ENCODE peak calls at places on chromosomes 11 and 22, in eight cellular contexts. One of them, this sample, is unnamed.

GRCh38 chr11:67581469-67581868 is 2.1 kb upstream of the GSTP1 start:
- DNase-seq in activated CD4-positive, CD25-positive, alpha-beta regulatory T cell: no peak
- DNase-seq in sciatic nerve: no peak
- DNase-seq in HS-5: no peak
- DNase-seq in CD4-positive, alpha-beta T cell: no peak
- DNase-seq in HEK293T: no peak
- DNase-seq in T-helper 9 cell: no peak
- DNase-seq in central memory CD8-positive, alpha-beta T cell: no peak
- DNase-seq in this sample: no peak

GRCh38 chr11:76911415-76911808 is 50.7 kb downstream of the ACER3 start:
- DNase-seq in activated CD4-positive, CD25-positive, alpha-beta regulatory T cell: no peak
- DNase-seq in HS-5: no peak
- DNase-seq in CD4-positive, alpha-beta T cell: no peak
- DNase-seq in HEK293T: no peak
- DNase-seq in central memory CD8-positive, alpha-beta T cell: no peak
- DNase-seq in sciatic nerve: no peak
- DNase-seq in T-helper 9 cell: no peak
- DNase-seq in this sample: no peak

GRCh38 chr11:8222820-8223512 is 40.7 kb downstream of the LMO1 start:
- DNase-seq in CD4-positive, alpha-beta T cell: no peak
- DNase-seq in T-helper 9 cell: no peak
- DNase-seq in activated CD4-positive, CD25-positive, alpha-beta regulatory T cell: no peak
- DNase-seq in HEK293T: no peak
- DNase-seq in HS-5: no peak
- DNase-seq in central memory CD8-positive, alpha-beta T cell: no peak
- DNase-seq in sciatic nerve: no peak
- DNase-seq in this sample: no peak

GRCh38 chr22:26066534-26066933 is 102.7 kb upstream of the SEZ6L start:
- DNase-seq in sciatic nerve: no peak
- DNase-seq in HS-5: no peak
- DNase-seq in CD4-positive, alpha-beta T cell: no peak
- DNase-seq in T-helper 9 cell: no peak
- DNase-seq in central memory CD8-positive, alpha-beta T cell: no peak
- DNase-seq in activated CD4-positive, CD25-positive, alpha-beta regulatory T cell: no peak
- DNase-seq in HEK293T: no peak
- DNase-seq in this sample: no peak

GRCh38 chr11:12540075-12540685 is 134.0 kb upstream of the TEAD1 start:
- DNase-seq in HS-5: no peak
- DNase-seq in activated CD4-positive, CD25-positive, alpha-beta regulatory T cell: no peak
- DNase-seq in CD4-positive, alpha-beta T cell: no peak
- DNase-seq in T-helper 9 cell: no peak
- DNase-seq in HEK293T: no peak
- DNase-seq in sciatic nerve: no peak
- DNase-seq in central memory CD8-positive, alpha-beta T cell: no peak
- DNase-seq in this sample: no peak

GRCh38 chr11:130220311-130221030 is 60.9 kb downstream of the ST14 start:
- DNase-seq in central memory CD8-positive, alpha-beta T cell: no peak
- DNase-seq in HEK293T: no peak
- DNase-seq in CD4-positive, alpha-beta T cell: no peak
- DNase-seq in sciatic nerve: no peak
- DNase-seq in HS-5: no peak
- DNase-seq in activated CD4-positive, CD25-positive, alpha-beta regulatory T cell: no peak
- DNase-seq in T-helper 9 cell: no peak
- DNase-seq in this sample: no peak

GRCh38 chr22:43723816-43724215 is 88.3 kb downstream of the EFCAB6 start:
- DNase-seq in sciatic nerve: no peak
- DNase-seq in HS-5: peak; percentile 13
- DNase-seq in activated CD4-positive, CD25-positive, alpha-beta regulatory T cell: no peak
- DNase-seq in T-helper 9 cell: no peak
- DNase-seq in HEK293T: no peak
- DNase-seq in central memory CD8-positive, alpha-beta T cell: no peak
- DNase-seq in CD4-positive, alpha-beta T cell: no peak
- DNase-seq in this sample: no peak

GRCh38 chr22:43854786-43855271 is 7.5 kb downstream of the SULT4A1 start:
- DNase-seq in activated CD4-positive, CD25-positive, alpha-beta regulatory T cell: no peak
- DNase-seq in central memory CD8-positive, alpha-beta T cell: no peak
- DNase-seq in HS-5: no peak
- DNase-seq in T-helper 9 cell: no peak
- DNase-seq in HEK293T: no peak
- DNase-seq in CD4-positive, alpha-beta T cell: no peak
- DNase-seq in sciatic nerve: peak; percentile 31
- DNase-seq in this sample: no peak

GRCh38 chr11:103656382-103656781 is 380.1 kb upstream of the DDI1 start:
- DNase-seq in activated CD4-positive, CD25-positive, alpha-beta regulatory T cell: no peak
- DNase-seq in CD4-positive, alpha-beta T cell: no peak
- DNase-seq in T-helper 9 cell: no peak
- DNase-seq in HS-5: no peak
- DNase-seq in HEK293T: no peak
- DNase-seq in sciatic nerve: no peak
- DNase-seq in central memory CD8-positive, alpha-beta T cell: no peak
- DNase-seq in this sample: no peak

GRCh38 chr11:14423633-14424032 is 64.7 kb upstream of the RRAS2 start:
- DNase-seq in T-helper 9 cell: no peak
- DNase-seq in HS-5: no peak
- DNase-seq in HEK293T: no peak
- DNase-seq in sciatic nerve: no peak
- DNase-seq in CD4-positive, alpha-beta T cell: no peak
- DNase-seq in activated CD4-positive, CD25-positive, alpha-beta regulatory T cell: no peak
- DNase-seq in central memory CD8-positive, alpha-beta T cell: no peak
- DNase-seq in this sample: no peak

GRCh38 chr22:42188808-42189447 is 58.3 kb upstream of the CYP2D6 start:
- DNase-seq in T-helper 9 cell: no peak
- DNase-seq in activated CD4-positive, CD25-positive, alpha-beta regulatory T cell: no peak
- DNase-seq in central memory CD8-positive, alpha-beta T cell: no peak
- DNase-seq in HEK293T: no peak
- DNase-seq in CD4-positive, alpha-beta T cell: no peak
- DNase-seq in sciatic nerve: peak; percentile 5
- DNase-seq in HS-5: no peak
- DNase-seq in this sample: peak; percentile 18

GRCh38 chr22:42375982-42376381 is 56.2 kb downstream of the NFAM1 start:
- DNase-seq in central memory CD8-positive, alpha-beta T cell: no peak
- DNase-seq in activated CD4-positive, CD25-positive, alpha-beta regulatory T cell: no peak
- DNase-seq in T-helper 9 cell: no peak
- DNase-seq in HS-5: no peak
- DNase-seq in CD4-positive, alpha-beta T cell: no peak
- DNase-seq in sciatic nerve: no peak
- DNase-seq in HEK293T: no peak
- DNase-seq in this sample: no peak

GRCh38 chr11:134476435-134477021 is 64.5 kb upstream of the B3GAT1 start:
- DNase-seq in HS-5: no peak
- DNase-seq in sciatic nerve: peak; percentile 49
- DNase-seq in HEK293T: peak; percentile 33
- DNase-seq in activated CD4-positive, CD25-positive, alpha-beta regulatory T cell: no peak
- DNase-seq in central memory CD8-positive, alpha-beta T cell: no peak
- DNase-seq in CD4-positive, alpha-beta T cell: no peak
- DNase-seq in T-helper 9 cell: no peak
- DNase-seq in this sample: no peak